ENCODE peak calls at places on chromosomes 7 and 10, in five cellular contexts. D is endodermal cell, U is progenitor cell of endocrine pancreas, B is HFFc6, P is fibroblast of mammary gland. V is an unnamed sample.
A peak's percentile ranks its signal among the peaks of the same experiment; 100 is the strongest.

GRCh38 chr7:129779602-129780256 is 168.2 kb downstream of the NRF1 start:
- DNase-seq in D (no peak), U (peak; percentile 84), B (no peak), P (no peak), V (peak; percentile 88)

GRCh38 chr7:76293407-76293901 is 9.0 kb upstream of the HSPB1 start:
- DNase-seq in D (no peak), U (no peak), B (no peak), P (no peak), V (no peak)

GRCh38 chr10:103776878-103777591 is 78.3 kb downstream of the SH3PXD2A start:
- DNase-seq in D (no peak), U (no peak), B (no peak), P (peak; percentile 26), V (peak; percentile 46)

GRCh38 chr10:87925570-87925969 is 62.1 kb downstream of the PTEN start:
- DNase-seq in D (no peak), U (no peak), B (no peak), P (peak; percentile 45), V (no peak)

GRCh38 chr10:53111529-53111928 is 338.9 kb upstream of the MBL2 start:
- DNase-seq in D (no peak), U (no peak), B (no peak), P (no peak), V (no peak)

GRCh38 chr7:26187380-26188290 is 12.9 kb downstream of the HNRNPA2B1 start:
- DNase-seq in D (peak; percentile 75), U (no peak), B (no peak), P (no peak), V (no peak)

GRCh38 chr10:78700413-78700812 is 368.4 kb upstream of the ZMIZ1 start:
- DNase-seq in D (peak; percentile 11), U (no peak), B (no peak), P (peak; percentile 31), V (no peak)

GRCh38 chr7:77247206-77247850 is 47.7 kb upstream of the FGL2 start:
- DNase-seq in D (peak; percentile 96), U (peak; percentile 71), B (peak; percentile 55), P (peak; percentile 82), V (peak; percentile 73)

GRCh38 chr10:124545756-124546369 is 84.2 kb downstream of the LHPP start:
- DNase-seq in D (no peak), U (no peak), B (no peak), P (no peak), V (no peak)

GRCh38 chr10:6115824-6116350 is 27.1 kb downstream of the RBM17 start:
- DNase-seq in D (no peak), U (no peak), B (peak; percentile 32), P (no peak), V (no peak)

GRCh38 chr7:112290065-112290464 is 83.6 kb downstream of the ZNF277 start:
- DNase-seq in D (no peak), U (no peak), B (peak; percentile 40), P (peak; percentile 21), V (no peak)

GRCh38 chr10:109912335-109913282 is 10.7 kb downstream of the XPNPEP1 start:
- DNase-seq in D (no peak), U (no peak), B (no peak), P (peak; percentile 36), V (peak; percentile 22)

GRCh38 chr7:7799138-7799537 is 80.7 kb upstream of the RPA3 start:
- DNase-seq in D (no peak), U (no peak), B (peak; percentile 12), P (peak; percentile 51), V (no peak)

GRCh38 chr7:66557214-66558200 is 71.2 kb upstream of the KCTD7 start:
- DNase-seq in D (peak; percentile 97), U (peak; percentile 70), B (peak; percentile 11), P (peak; percentile 43), V (peak; percentile 88)

GRCh38 chr10:48525956-48526355 is 78.9 kb downstream of the ARHGAP22 start:
- DNase-seq in D (peak; percentile 41), U (no peak), B (no peak), P (no peak), V (no peak)

GRCh38 chr7:16471933-16472332 is 6.4 kb upstream of the SOSTDC1 start:
- DNase-seq in D (no peak), U (no peak), B (no peak), P (no peak), V (no peak)
- TF ChIP-seq CTCF in D (no peak), U (no peak), B (peak; percentile 22), P (no peak), V (no peak)

DNA sequence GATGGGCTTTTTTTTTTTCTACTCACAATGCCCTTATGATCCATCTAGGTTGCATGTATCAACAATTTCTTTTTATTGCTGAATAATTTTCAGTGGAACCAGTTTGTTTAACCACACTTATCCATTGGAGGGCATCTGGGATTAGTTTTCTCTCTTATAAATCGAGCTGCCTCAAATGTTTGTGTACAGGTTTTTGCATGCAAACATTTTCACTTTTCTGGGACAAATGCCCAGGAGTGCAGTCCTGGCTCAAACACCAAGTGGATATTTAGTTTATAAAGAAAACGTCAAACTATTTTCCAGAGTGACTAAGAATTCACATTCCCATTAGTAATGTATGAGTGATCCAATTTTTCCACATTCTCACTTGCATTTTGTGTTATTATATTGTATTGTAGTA is 313.4 kb downstream of the CXCL12 start:
- DNase-seq in D (no peak), U (no peak), B (peak; percentile 78), P (peak; percentile 81), V (no peak)
- TF ChIP-seq CTCF in D (no peak), U (no peak), B (peak; percentile 50), P (peak; percentile 10), V (no peak)

DNA sequence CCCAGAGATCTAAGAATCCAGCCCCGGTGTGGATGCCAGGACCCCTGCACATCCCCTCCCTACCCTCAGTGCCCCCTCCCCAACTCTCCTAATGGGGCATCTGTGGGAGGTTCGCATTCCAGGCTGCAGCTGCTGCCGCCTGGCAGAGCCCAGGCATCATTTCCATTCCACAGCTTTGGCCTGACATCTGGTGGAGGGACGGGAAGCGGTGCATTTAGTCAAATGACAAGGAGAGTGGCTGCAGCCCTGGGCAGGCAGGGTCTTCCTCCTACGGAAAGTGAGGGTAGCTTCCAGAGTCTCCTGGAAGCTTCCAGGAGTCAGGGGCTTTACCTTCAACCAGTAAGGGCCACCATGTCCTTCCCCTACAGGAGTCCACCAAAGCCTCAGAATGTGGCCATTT is 30.8 kb downstream of the PRLHR start:
- DNase-seq in D (peak; percentile 88), U (no peak), B (peak; percentile 18), P (peak; percentile 6), V (no peak)
- TF ChIP-seq CTCF in D (peak; percentile 71), U (peak; percentile 19), B (peak; percentile 60), P (peak; percentile 19), V (peak; percentile 10)

GRCh38 chr7:107661865-107662379 is 1.3 kb downstream of the SLC26A4 start:
- DNase-seq in D (no peak), U (no peak), B (no peak), P (no peak), V (peak; percentile 26)

GRCh38 chr7:107663196-107663595 is 2.6 kb downstream of the SLC26A4 start:
- DNase-seq in D (no peak), U (no peak), B (no peak), P (no peak), V (no peak)

GRCh38 chr7:107659666-107660065 is 962 bp upstream of the SLC26A4 start:
- DNase-seq in D (no peak), U (no peak), B (peak; percentile 68), P (peak; percentile 91), V (peak; percentile 30)

GRCh38 chr7:107660381-107661080 is at the start of gene SLC26A4:
- DNase-seq in D (no peak), U (no peak), B (no peak), P (no peak), V (peak; percentile 33)

DNA sequence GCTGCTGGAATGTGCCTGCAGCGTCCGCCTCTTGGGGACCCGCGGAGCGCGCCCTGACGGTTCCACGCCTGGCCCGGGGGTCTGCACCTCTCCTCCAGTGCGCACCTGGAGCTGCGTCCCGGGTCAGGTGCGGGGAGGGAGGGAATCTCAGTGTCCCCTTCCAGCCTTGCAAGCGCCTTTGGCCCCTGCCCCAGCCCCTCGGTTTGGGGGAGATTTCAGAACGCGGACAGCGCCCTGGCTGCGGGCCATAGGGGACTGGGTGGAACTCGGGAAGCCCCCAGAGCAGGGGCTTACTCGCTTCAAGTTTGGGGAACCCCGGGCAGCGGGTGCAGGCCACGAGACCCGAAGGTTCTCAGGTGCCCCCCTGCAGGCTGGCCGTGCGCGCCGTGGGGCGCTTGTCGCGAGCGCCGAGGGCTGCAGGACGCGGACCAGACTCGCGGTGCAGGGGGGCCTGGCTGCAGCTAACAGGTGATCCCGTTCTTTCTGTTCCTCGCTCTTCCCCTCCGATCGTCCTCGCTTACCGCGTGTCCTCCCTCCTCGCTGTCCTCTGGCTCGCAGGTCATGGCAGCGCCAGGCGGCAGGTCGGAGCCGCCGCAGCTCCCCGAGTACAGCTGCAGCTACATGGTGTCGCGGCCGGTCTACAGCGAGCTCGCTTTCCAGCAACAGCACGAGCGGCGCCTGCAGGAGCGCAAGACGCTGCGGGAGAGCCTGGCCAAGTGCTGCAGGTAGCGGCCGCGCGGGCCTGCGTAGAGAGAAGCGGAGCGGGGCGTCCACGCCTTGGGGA is 645 bp downstream of the SLC26A4 start:
- DNase-seq in D (peak; percentile 89), U (peak; percentile 50), B (peak; percentile 27), P (peak; percentile 41), V (peak; percentile 43)
- TF ChIP-seq CTCF in D (peak; percentile 42), U (no peak), B (no peak), P (no peak), V (peak; percentile 32)

GRCh38 chr10:1241322-1241890 is 185.2 kb downstream of the WDR37 start:
- DNase-seq in D (no peak), U (no peak), B (no peak), P (no peak), V (no peak)

GRCh38 chr10:1241973-1242935 is 186.1 kb downstream of the WDR37 start:
- DNase-seq in D (no peak), U (no peak), B (no peak), P (no peak), V (no peak)

GRCh38 chr10:1244493-1244892 is 188.3 kb downstream of the WDR37 start:
- DNase-seq in D (peak; percentile 41), U (no peak), B (no peak), P (no peak), V (no peak)

GRCh38 chr10:1242975-1243374 is 186.8 kb downstream of the WDR37 start:
- DNase-seq in D (no peak), U (no peak), B (no peak), P (no peak), V (no peak)

DNA sequence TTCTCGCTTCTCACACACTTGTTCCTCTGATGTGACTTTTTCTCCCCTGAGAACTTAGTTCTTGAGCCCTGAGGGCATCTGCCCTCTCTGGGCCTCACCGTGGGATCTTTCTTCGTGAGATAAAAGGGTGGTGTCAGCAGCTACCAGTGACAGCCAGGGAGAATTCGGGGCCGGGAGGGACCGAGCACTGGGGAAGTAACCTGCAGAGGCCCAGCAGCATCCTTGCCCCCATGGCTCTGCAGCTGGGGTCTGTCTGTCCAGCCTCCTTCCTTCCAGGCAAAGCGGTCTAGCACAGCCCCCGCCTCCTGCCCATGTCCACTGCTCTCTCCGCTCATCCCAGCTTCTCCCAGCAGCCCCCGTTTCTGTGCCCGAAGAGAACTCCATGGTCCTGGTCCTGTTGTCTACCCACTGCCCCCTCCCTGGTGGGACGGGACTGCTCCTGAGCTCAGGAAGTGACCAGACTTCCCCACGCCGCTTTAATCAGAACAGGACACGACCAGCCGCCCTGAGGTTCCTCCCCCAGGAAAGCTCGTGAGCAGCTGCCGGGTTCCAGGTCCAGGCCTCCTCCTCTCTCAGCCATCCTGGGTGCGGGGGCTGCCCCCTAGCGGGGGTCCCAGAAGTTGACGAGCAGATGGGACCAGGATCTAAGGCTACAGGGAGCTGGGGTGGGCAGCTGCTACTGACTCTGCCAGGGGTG is 187.4 kb downstream of the WDR37 start:
- DNase-seq in D (peak; percentile 89), U (no peak), B (no peak), P (no peak), V (no peak)
- TF ChIP-seq CTCF in D (peak; percentile 69), U (peak; percentile 16), B (no peak), P (no peak), V (peak; percentile 18)

V was measured in GM13977.